ENCODE peak calls at places on chromosomes 2 and 18, in four cellular contexts. One of them, this sample, is unnamed.

GRCh38 chr2:81260320-81260719 is 955.8 kb upstream of the LRRTM1 start:
- DNase-seq in NB4: no peak
- DNase-seq in uterus: no peak
- DNase-seq in SK-MEL-5: no peak
- DNase-seq in this sample: no peak

GRCh38 chr2:227414846-227415245 is 27.1 kb upstream of the SCYGR1 start:
- DNase-seq in NB4: peak
- DNase-seq in uterus: no peak
- DNase-seq in SK-MEL-5: no peak
- DNase-seq in this sample: no peak

GRCh38 chr2:240889601-240890560 is 6.1 kb downstream of the MAB21L4 start:
- DNase-seq in NB4: no peak
- DNase-seq in uterus: no peak
- DNase-seq in SK-MEL-5: no peak
- DNase-seq in this sample: no peak

GRCh38 chr2:62624855-62625254 is 80.7 kb upstream of the EHBP1 start:
- DNase-seq in NB4: no peak
- DNase-seq in uterus: no peak
- DNase-seq in SK-MEL-5: no peak
- DNase-seq in this sample: no peak

GRCh38 chr2:46704593-46704992 is 211.0 kb downstream of the MCFD2 start:
- DNase-seq in NB4: no peak
- DNase-seq in uterus: no peak
- DNase-seq in SK-MEL-5: no peak
- DNase-seq in this sample: no peak

GRCh38 chr2:205086689-205087088 is 541.4 kb downstream of the PARD3B start:
- DNase-seq in NB4: no peak
- DNase-seq in uterus: no peak
- DNase-seq in SK-MEL-5: no peak
- DNase-seq in this sample: no peak

GRCh38 chr2:200156140-200156858 is 150.2 kb upstream of the SPATS2L start:
- DNase-seq in NB4: peak
- DNase-seq in uterus: peak
- DNase-seq in SK-MEL-5: peak
- DNase-seq in this sample: no peak

GRCh38 chr2:238424313-238424700 is 2.4 kb upstream of the ASB1 start:
- DNase-seq in NB4: no peak
- DNase-seq in uterus: no peak
- DNase-seq in SK-MEL-5: no peak
- DNase-seq in this sample: no peak

GRCh38 chr18:11391636-11392035 is 217.8 kb upstream of the SLC35G4 start:
- DNase-seq in NB4: no peak
- DNase-seq in uterus: no peak
- DNase-seq in SK-MEL-5: no peak
- DNase-seq in this sample: no peak

GRCh38 chr18:59085797-59086196 is 53.9 kb upstream of the SEC11C start:
- DNase-seq in NB4: no peak
- DNase-seq in uterus: no peak
- DNase-seq in SK-MEL-5: no peak
- DNase-seq in this sample: no peak